ENCODE peak calls at places on chromosomes 12 and 14, in seven cellular contexts. P, U, B, A, D, R and V are unnamed samples.

GRCh38 chr14:60642790-60643397 is 6.4 kb downstream of the SIX1 start:
- DNase-seq in R (no peak), P (no peak), D (no peak), A (no peak), B (no peak), U (no peak), V (no peak)

GRCh38 chr12:119990382-119990874 is 1.4 kb downstream of the BICDL1 start:
- DNase-seq in R (peak; percentile 30), A (no peak), D (no peak), U (no peak), P (no peak), B (no peak), V (no peak)

GRCh38 chr14:27190286-27190685 is 592.5 kb upstream of the NOVA1 start:
- DNase-seq in B (no peak), R (no peak), A (no peak), D (no peak), P (no peak), U (no peak), V (no peak)

GRCh38 chr12:127559349-127560040 is 707.5 kb upstream of the TMEM132C start:
- DNase-seq in R (peak; percentile 96), U (peak; percentile 49), D (peak; percentile 83), A (no peak), B (peak; percentile 70), P (peak; percentile 16), V (peak; percentile 97)

GRCh38 chr14:67440513-67440912 is 28.5 kb upstream of the PLEK2 start:
- DNase-seq in D (peak; percentile 46), A (no peak), U (no peak), R (no peak), B (no peak), P (peak; percentile 51), V (no peak)

GRCh38 chr12:132698336-132698735 is 10.9 kb downstream of the PXMP2 start:
- DNase-seq in D (no peak), P (no peak), R (no peak), U (no peak), B (no peak), A (no peak), V (no peak)

GRCh38 chr12:69901141-69901900 is 76.3 kb downstream of the MYRFL start:
- DNase-seq in A (no peak), R (no peak), P (no peak), U (peak; percentile 46), B (no peak), D (no peak), V (no peak)

GRCh38 chr12:106585862-106586534 is 3.2 kb downstream of the RFX4 start:
- DNase-seq in A (no peak), B (no peak), D (no peak), R (no peak), P (no peak), U (no peak), V (no peak)

GRCh38 chr14:37413504-37414003 is 181.5 kb downstream of the FOXA1 start:
- DNase-seq in D (no peak), R (no peak), B (no peak), U (no peak), P (no peak), A (no peak), V (no peak)

GRCh38 chr14:56145965-56146364 is 27.8 kb downstream of the PELI2 start:
- DNase-seq in P (no peak), U (peak; percentile 69), A (no peak), D (peak; percentile 76), R (no peak), B (peak; percentile 26), V (peak; percentile 19)

GRCh38 chr14:106831322-106831720 is 1304.9 kb downstream of the TMEM121 start:
- DNase-seq in B (no peak), D (no peak), U (no peak), A (no peak), P (peak; percentile 28), R (peak; percentile 68), V (no peak)

GRCh38 chr14:51869426-51870113 is 9.2 kb downstream of the GNG2 start:
- DNase-seq in B (no peak), A (no peak), P (no peak), R (no peak), D (no peak), U (no peak), V (no peak)

GRCh38 chr14:78933948-78934524 is 763.9 kb downstream of the NRXN3 start:
- DNase-seq in U (peak; percentile 60), A (no peak), R (peak; percentile 31), B (peak; percentile 18), P (peak; percentile 2), D (peak; percentile 39), V (peak; percentile 12)

GRCh38 chr14:64971890-64972785 is at the start of gene RAB15:
- DNase-seq in R (peak; percentile 56), B (no peak), D (no peak), A (peak; percentile 66), P (peak; percentile 40), U (peak; percentile 31), V (no peak)

GRCh38 chr12:9787340-9787737 is 26.6 kb upstream of the CD69 start:
- DNase-seq in U (peak; percentile 10), D (no peak), P (no peak), A (no peak), R (no peak), B (no peak), V (peak; percentile 16)

GRCh38 chr14:103185051-103186027 is 62.1 kb downstream of the TNFAIP2 start:
- DNase-seq in B (no peak), D (peak; percentile 77), U (peak; percentile 50), A (peak; percentile 9), P (no peak), R (peak; percentile 51), V (peak; percentile 33)

GRCh38 chr14:103186241-103186835 is 63.1 kb downstream of the TNFAIP2 start:
- DNase-seq in D (no peak), R (no peak), P (no peak), B (no peak), A (peak; percentile 37), U (no peak), V (no peak)

GRCh38 chr14:103188691-103189480 is 65.6 kb downstream of the TNFAIP2 start:
- DNase-seq in D (no peak), A (no peak), U (peak; percentile 24), B (no peak), P (no peak), R (no peak), V (no peak)

GRCh38 chr14:103187911-103188310 is 64.7 kb downstream of the TNFAIP2 start:
- DNase-seq in B (no peak), D (no peak), P (no peak), R (no peak), U (no peak), A (no peak), V (no peak)

DNA sequence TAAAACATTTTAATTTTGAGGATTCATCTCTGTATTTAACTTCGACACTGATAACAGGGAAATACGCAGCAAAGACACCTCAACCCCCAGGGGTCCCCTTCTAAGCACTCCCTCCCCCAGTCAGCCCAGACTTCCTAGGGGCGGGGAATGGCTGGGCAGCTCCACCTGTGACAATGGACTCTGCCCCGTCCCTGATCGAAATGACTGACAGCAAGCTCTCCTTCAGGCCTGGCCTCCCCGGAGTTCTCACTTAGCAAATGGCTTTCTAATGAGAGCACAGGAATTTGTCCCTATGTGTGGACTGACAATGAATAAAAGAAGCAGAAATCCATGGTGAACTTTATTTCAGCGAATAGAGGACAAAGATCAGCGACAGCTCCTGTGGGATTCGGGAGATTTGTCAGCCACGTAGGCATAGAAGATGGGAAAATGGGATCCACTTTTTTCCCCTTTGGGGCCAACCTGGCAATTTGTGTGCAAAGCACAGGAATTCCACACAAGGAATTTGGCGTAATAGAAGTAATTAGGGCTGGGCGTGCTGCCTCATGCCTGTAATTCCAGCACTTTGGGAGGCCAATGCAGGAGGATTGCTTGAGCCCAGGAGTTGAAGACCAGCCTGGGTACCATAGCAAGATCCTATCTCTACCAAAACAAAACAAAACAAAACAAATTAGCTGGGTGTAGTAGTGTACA is 63.8 kb downstream of the TNFAIP2 start:
- DNase-seq in D (no peak), P (no peak), U (no peak), R (no peak), B (no peak), A (peak; percentile 12), V (no peak)
- H3K4me3 ChIP-seq in D (no peak overlapping the region), P (no peak overlapping the region), U (no peak overlapping the region), R (no peak overlapping the region), B (no peak overlapping the region), A (no peak overlapping the region), V (no peak overlapping the region)

GRCh38 chr12:81461163-81461562 is 298.0 kb downstream of the PPFIA2 start:
- DNase-seq in U (no peak), D (no peak), A (no peak), B (no peak), R (no peak), P (no peak), V (no peak)
- TF ChIP-seq CTCF in U (no peak), D (no peak), A (no peak), B (no peak), R (peak; percentile 17), P (no peak), V (no peak)

GRCh38 chr12:89417246-89417977 is 65.1 kb upstream of the DUSP6 start:
- DNase-seq in D (peak; percentile 71), R (peak; percentile 70), P (no peak), B (no peak), U (peak; percentile 35), A (no peak), V (no peak)
- H3K4me3 ChIP-seq in D (no peak overlapping the region), R (no peak overlapping the region), P (no peak overlapping the region), B (no peak overlapping the region), U (no peak overlapping the region), A (no peak overlapping the region), V (no peak overlapping the region)

GRCh38 chr12:40376533-40377267 is 151.9 kb downstream of the LRRK2 start:
- DNase-seq in U (no peak), R (no peak), B (no peak), D (no peak), P (no peak), A (no peak), V (no peak)

GRCh38 chr12:40378721-40379120 is 153.9 kb downstream of the LRRK2 start:
- DNase-seq in A (no peak), B (no peak), P (no peak), U (no peak), D (no peak), R (no peak), V (no peak)

GRCh38 chr12:40375076-40375475 is 150.3 kb downstream of the LRRK2 start:
- DNase-seq in P (no peak), A (no peak), D (peak; percentile 12), R (peak; percentile 48), U (peak; percentile 2), B (no peak), V (no peak)
- TF ChIP-seq CTCF in P (no peak), A (no peak), D (peak; percentile 21), R (peak; percentile 51), U (peak; percentile 28), B (peak; percentile 19), V (no peak)